ENCODE peak calls at places on chromosomes 16 and 17, in five cellular contexts. One of them, this sample, is unnamed.

GRCh38 chr16:19559242-19559910 is 3.9 kb downstream of the VPS35L start:
- DNase-seq in stomach: no peak
- DNase-seq in H4: peak; percentile 23
- DNase-seq in HEK293T: peak; percentile 22
- DNase-seq in activated CD4-positive, alpha-beta T cell treated with anti-CD3 and anti-CD28 coated beads, Interleukin-2, amount 50 U/mL, for 1 hour: no peak
- DNase-seq in this sample: no peak

GRCh38 chr17:79064026-79064425 is 10.6 kb upstream of the ENGASE start:
- DNase-seq in HEK293T: no peak
- DNase-seq in H4: no peak
- DNase-seq in activated CD4-positive, alpha-beta T cell treated with anti-CD3 and anti-CD28 coated beads, Interleukin-2, amount 50 U/mL, for 1 hour: no peak
- DNase-seq in stomach: no peak
- DNase-seq in this sample: no peak

GRCh38 chr17:44213403-44214229 is 5.9 kb downstream of the UBTF start:
- DNase-seq in activated CD4-positive, alpha-beta T cell treated with anti-CD3 and anti-CD28 coated beads, Interleukin-2, amount 50 U/mL, for 1 hour: no peak
- DNase-seq in stomach: no peak
- DNase-seq in H4: no peak
- DNase-seq in HEK293T: no peak
- DNase-seq in this sample: no peak

GRCh38 chr17:13931111-13931526 is 138.2 kb upstream of the COX10 start:
- DNase-seq in HEK293T: no peak
- DNase-seq in H4: peak; percentile 76
- DNase-seq in stomach: no peak
- DNase-seq in activated CD4-positive, alpha-beta T cell treated with anti-CD3 and anti-CD28 coated beads, Interleukin-2, amount 50 U/mL, for 1 hour: no peak
- DNase-seq in this sample: no peak

GRCh38 chr17:56834380-56835258 is 668 bp downstream of the DGKE start:
- DNase-seq in HEK293T: peak; percentile 57
- DNase-seq in stomach: peak; percentile 64
- DNase-seq in H4: no peak
- DNase-seq in activated CD4-positive, alpha-beta T cell treated with anti-CD3 and anti-CD28 coated beads, Interleukin-2, amount 50 U/mL, for 1 hour: peak; percentile 72
- DNase-seq in this sample: peak; percentile 70

GRCh38 chr17:10727192-10727591 is 2.6 kb downstream of the TMEM220 start:
- DNase-seq in HEK293T: no peak
- DNase-seq in stomach: no peak
- DNase-seq in activated CD4-positive, alpha-beta T cell treated with anti-CD3 and anti-CD28 coated beads, Interleukin-2, amount 50 U/mL, for 1 hour: no peak
- DNase-seq in H4: no peak
- DNase-seq in this sample: no peak

GRCh38 chr17:82188001-82188961 is 24.4 kb downstream of the CCDC57 start:
- DNase-seq in H4: no peak
- DNase-seq in HEK293T: no peak
- DNase-seq in stomach: no peak
- DNase-seq in activated CD4-positive, alpha-beta T cell treated with anti-CD3 and anti-CD28 coated beads, Interleukin-2, amount 50 U/mL, for 1 hour: no peak
- DNase-seq in this sample: no peak

GRCh38 chr17:550041-550398 is 164.6 kb downstream of the VPS53 start:
- DNase-seq in activated CD4-positive, alpha-beta T cell treated with anti-CD3 and anti-CD28 coated beads, Interleukin-2, amount 50 U/mL, for 1 hour: no peak
- DNase-seq in H4: peak; percentile 25
- DNase-seq in HEK293T: no peak
- DNase-seq in stomach: no peak
- DNase-seq in this sample: no peak

GRCh38 chr16:79595261-79595660 is 5.3 kb downstream of the MAF start:
- DNase-seq in activated CD4-positive, alpha-beta T cell treated with anti-CD3 and anti-CD28 coated beads, Interleukin-2, amount 50 U/mL, for 1 hour: no peak
- DNase-seq in stomach: no peak
- DNase-seq in HEK293T: no peak
- DNase-seq in H4: no peak
- DNase-seq in this sample: no peak

GRCh38 chr16:24253192-24253591 is 2.9 kb upstream of the CACNG3 start:
- DNase-seq in HEK293T: peak; percentile 59
- DNase-seq in H4: peak; percentile 7
- DNase-seq in stomach: no peak
- DNase-seq in activated CD4-positive, alpha-beta T cell treated with anti-CD3 and anti-CD28 coated beads, Interleukin-2, amount 50 U/mL, for 1 hour: peak; percentile 14
- DNase-seq in this sample: no peak

GRCh38 chr17:74569392-74570003 is 2.2 kb upstream of the CD300H start:
- DNase-seq in stomach: peak; percentile 35
- DNase-seq in HEK293T: no peak
- DNase-seq in activated CD4-positive, alpha-beta T cell treated with anti-CD3 and anti-CD28 coated beads, Interleukin-2, amount 50 U/mL, for 1 hour: no peak
- DNase-seq in H4: peak; percentile 100
- DNase-seq in this sample: no peak

GRCh38 chr17:70017112-70017511 is 57.9 kb upstream of the KCNJ16 start:
- DNase-seq in activated CD4-positive, alpha-beta T cell treated with anti-CD3 and anti-CD28 coated beads, Interleukin-2, amount 50 U/mL, for 1 hour: no peak
- DNase-seq in HEK293T: no peak
- DNase-seq in H4: no peak
- DNase-seq in stomach: no peak
- DNase-seq in this sample: no peak

This sample was measured in T-cell.